ENCODE peak calls at places on chromosomes 6 and 20, in seven cellular contexts. V, B, N, S, L, O and K are unnamed samples.

GRCh38 chr6:96015791-96016776 is at the start of gene FUT9:
- DNase-seq in O (no peak), B (peak), L (no peak), S (no peak), V (no peak), N (no peak), K (no peak)

GRCh38 chr20:2295286-2295685 is 515 bp upstream of the TGM3 start:
- DNase-seq in O (no peak), V (no peak), N (no peak), B (no peak), S (no peak), L (no peak), K (no peak)

GRCh38 chr6:25366785-25367657 is 87.8 kb downstream of the CARMIL1 start:
- DNase-seq in B (no peak), N (no peak), V (no peak), S (peak), O (no peak), L (peak), K (no peak)

GRCh38 chr6:125014157-125014957 is 52.1 kb downstream of the RNF217 start:
- DNase-seq in B (no peak), O (peak), N (no peak), L (peak), S (peak), V (no peak), K (peak)

GRCh38 chr6:33118525-33119123 is 42.8 kb downstream of the HLA-DPB1 start:
- DNase-seq in N (no peak), S (peak), V (no peak), O (peak), B (peak), L (peak), K (no peak)

GRCh38 chr6:122530440-122531046 is 58.9 kb upstream of the SERINC1 start:
- DNase-seq in L (peak), B (peak), S (peak), V (peak), O (peak), N (no peak), K (peak)

GRCh38 chr6:164854526-164854925 is 454.9 kb downstream of the C6orf118 start:
- DNase-seq in O (no peak), N (no peak), B (no peak), V (no peak), S (no peak), L (no peak), K (no peak)

GRCh38 chr6:39188577-39188976 is 40.7 kb downstream of the KCNK5 start:
- DNase-seq in B (no peak), L (no peak), N (no peak), V (no peak), O (no peak), S (no peak), K (no peak)

GRCh38 chr6:48109902-48110301 is 1.1 kb downstream of the PTCHD4 start:
- DNase-seq in L (no peak), V (no peak), B (no peak), S (no peak), N (no peak), O (no peak), K (no peak)

GRCh38 chr6:56521454-56521853 is 121.2 kb downstream of the DST start:
- DNase-seq in V (no peak), O (no peak), S (no peak), L (peak), B (no peak), N (no peak), K (no peak)

GRCh38 chr20:41956316-41957050 is 338.3 kb upstream of the CHD6 start:
- DNase-seq in S (peak), V (no peak), L (peak), B (peak), N (no peak), O (no peak), K (no peak)

GRCh38 chr20:41958391-41958790 is 340.2 kb upstream of the CHD6 start:
- DNase-seq in O (no peak), L (no peak), V (no peak), N (no peak), S (no peak), B (no peak), K (no peak)

DNA sequence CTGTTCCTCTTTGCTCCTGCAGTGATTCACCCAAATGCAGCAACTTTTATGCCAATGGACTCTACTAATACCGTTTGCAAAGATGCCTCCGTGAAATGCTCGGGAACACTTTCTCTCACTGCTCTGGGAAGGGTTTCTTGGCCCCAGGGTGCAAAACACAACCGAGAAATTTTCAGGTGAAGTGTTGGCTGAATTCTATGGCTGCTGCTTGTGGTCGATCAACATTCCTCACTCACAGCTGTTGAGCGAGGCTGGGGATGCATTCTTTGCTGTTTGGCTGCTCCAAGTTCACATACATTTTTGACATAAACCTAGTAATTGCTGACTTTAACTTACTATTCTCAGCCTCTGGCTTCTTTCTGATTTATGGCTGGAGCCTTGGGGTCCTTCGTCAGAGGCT is 342.0 kb upstream of the CHD6 start:
- DNase-seq in L (no peak), B (no peak), S (no peak), N (no peak), O (no peak), V (no peak), K (no peak)
- H3K4me3 ChIP-seq in L (no peak), B (no peak), S (no peak), N (no peak), O (no peak), V (no peak), K (no peak)

GRCh38 chr6:140893432-140893831 is 1239.3 kb upstream of the GJE1 start:
- DNase-seq in N (no peak), V (no peak), L (no peak), B (no peak), S (no peak), O (no peak), K (no peak)
- H3K4me3 ChIP-seq in N (no peak), V (no peak), L (no peak), B (no peak), S (no peak), O (no peak), K (no peak)

GRCh38 chr20:10219452-10219791 is 792 bp downstream of the SNAP25 start:
- DNase-seq in L (peak), V (no peak), N (no peak), B (peak), S (peak), O (no peak), K (no peak)

GRCh38 chr20:10217517-10218410 is 866 bp upstream of the SNAP25 start:
- DNase-seq in V (no peak), O (peak), B (peak), N (no peak), L (peak), S (peak), K (no peak)

GRCh38 chr20:10221022-10221421 is 2.4 kb downstream of the SNAP25 start:
- DNase-seq in L (no peak), N (no peak), S (no peak), O (no peak), V (no peak), B (no peak), K (no peak)

GRCh38 chr20:10219993-10220750 is 1.5 kb downstream of the SNAP25 start:
- DNase-seq in B (no peak), N (no peak), V (no peak), S (no peak), O (no peak), L (no peak), K (no peak)

GRCh38 chr20:10218536-10219451 is at the start of gene SNAP25:
- DNase-seq in L (peak), V (no peak), N (no peak), B (peak), O (peak), S (peak), K (no peak)
- H3K4me3 ChIP-seq in L (peak), V (peak), N (peak), B (peak), O (peak), S (peak), K (no peak)

DNA sequence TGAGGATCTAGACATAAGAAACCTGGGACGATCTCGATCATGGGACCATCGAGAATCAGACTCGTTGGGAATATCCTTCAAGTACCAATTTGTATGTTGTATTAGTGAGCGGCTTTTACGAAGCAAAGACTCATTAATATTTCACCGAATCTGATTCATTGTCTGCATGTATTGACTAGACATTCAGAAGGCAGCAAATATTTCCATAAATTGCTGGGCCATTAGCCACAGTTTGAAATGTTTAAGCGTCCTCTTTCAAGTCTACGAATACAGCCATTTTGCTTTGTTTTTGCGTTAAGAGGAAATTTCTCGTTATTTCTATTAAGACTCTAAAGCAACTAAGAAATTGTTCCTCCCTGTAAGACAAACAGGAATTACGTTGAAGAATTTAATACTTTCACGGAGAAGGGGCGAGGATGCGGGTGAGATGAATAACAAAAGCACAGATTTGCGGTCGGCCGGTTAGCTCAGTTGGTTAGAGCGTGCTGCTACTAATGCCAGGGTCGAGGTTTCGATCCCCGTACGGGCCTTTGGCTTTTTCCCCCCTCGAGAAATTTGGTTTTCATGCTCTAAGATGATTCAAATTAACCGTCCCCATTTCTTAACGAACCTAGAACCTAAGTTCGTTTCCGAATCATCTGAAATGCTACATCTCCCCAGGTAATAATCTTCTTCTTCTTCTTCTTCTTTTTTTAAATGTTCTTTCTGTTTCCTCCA is 18.5 kb downstream of the POM121L2 start:
- DNase-seq in B (peak), O (no peak), V (no peak), N (no peak), S (peak), L (peak), K (no peak)
- H3K4me3 ChIP-seq in B (no peak), O (no peak), V (no peak), N (no peak), S (no peak), L (peak), K (no peak)